ENCODE peak calls at places on chromosomes 16 and 17, in eight cellular contexts. B, N, I, J, C, M, E and G are unnamed samples.
A peak's percentile ranks its signal among the peaks of the same experiment; 100 is the strongest.

GRCh38 chr17:76667786-76668453 is 24.4 kb upstream of the ST6GALNAC1 start:
- DNase-seq in B (no peak), N (no peak), I (no peak), J (peak; percentile 45), C (no peak), M (no peak), E (no peak), G (no peak)

GRCh38 chr16:10552998-10553491 is 27.4 kb downstream of the EMP2 start:
- DNase-seq in B (no peak), N (peak; percentile 31), I (no peak), J (no peak), C (peak; percentile 64), M (no peak), E (peak; percentile 72), G (no peak)

GRCh38 chr17:59846391-59847165 is 46.2 kb downstream of the TUBD1 start:
- DNase-seq in B (peak; percentile 94), N (peak; percentile 34), I (peak; percentile 66), J (peak; percentile 87), C (peak; percentile 41), M (peak; percentile 91), E (no peak), G (peak; percentile 56)

GRCh38 chr16:87736003-87736382 is 29.8 kb downstream of the KLHDC4 start:
- DNase-seq in B (no peak), N (no peak), I (no peak), J (no peak), C (no peak), M (no peak), E (no peak), G (no peak)

GRCh38 chr16:87598431-87598830 is 3.9 kb upstream of the JPH3 start:
- DNase-seq in B (no peak), N (no peak), I (no peak), J (no peak), C (no peak), M (no peak), E (no peak), G (no peak)

GRCh38 chr16:59202463-59202862 is 468.3 kb upstream of the GOT2 start:
- DNase-seq in B (no peak), N (no peak), I (no peak), J (no peak), C (no peak), M (no peak), E (no peak), G (no peak)

GRCh38 chr16:73483934-73484712 is 436.2 kb upstream of the ZFHX3 start:
- DNase-seq in B (no peak), N (no peak), I (no peak), J (no peak), C (no peak), M (no peak), E (no peak), G (no peak)

GRCh38 chr17:21005803-21006202 is 37.0 kb downstream of the USP22 start:
- DNase-seq in B (no peak), N (no peak), I (no peak), J (no peak), C (no peak), M (no peak), E (no peak), G (no peak)

GRCh38 chr17:17511971-17512858 is 16.0 kb upstream of the RASD1 start:
- DNase-seq in B (no peak), N (no peak), I (peak; percentile 75), J (peak; percentile 88), C (peak; percentile 9), M (peak; percentile 47), E (peak; percentile 28), G (no peak)

GRCh38 chr16:6377956-6378355 is 954.7 kb upstream of the RBFOX1 start:
- DNase-seq in B (no peak), N (no peak), I (no peak), J (no peak), C (no peak), M (no peak), E (no peak), G (no peak)

GRCh38 chr17:49260011-49260921 is 29.7 kb upstream of the PHOSPHO1 start:
- DNase-seq in B (peak; percentile 84), N (peak; percentile 35), I (peak; percentile 92), J (peak; percentile 86), C (peak; percentile 68), M (peak; percentile 45), E (peak; percentile 90), G (peak; percentile 25)

GRCh38 chr16:12094537-12095265 is 118.2 kb downstream of the SNX29 start:
- DNase-seq in B (no peak), N (no peak), I (no peak), J (no peak), C (no peak), M (no peak), E (no peak), G (no peak)

GRCh38 chr16:71778780-71779179 is 29.9 kb downstream of the AP1G1 start:
- DNase-seq in B (no peak), N (no peak), I (no peak), J (no peak), C (no peak), M (no peak), E (no peak), G (no peak)
- H3K36me3 ChIP-seq in B (peaks cover 2% of the 10 kb centered on the region), N (peaks cover 12% of the 10 kb centered on the region), I (peaks cover 37% of the 10 kb centered on the region), J (peaks cover 3% of the 10 kb centered on the region), C (peaks cover 26% of the 10 kb centered on the region), M (no peaks in the 10 kb centered on the region), E (peaks cover 62% of the 10 kb centered on the region), G (no peaks in the 10 kb centered on the region)

DNA sequence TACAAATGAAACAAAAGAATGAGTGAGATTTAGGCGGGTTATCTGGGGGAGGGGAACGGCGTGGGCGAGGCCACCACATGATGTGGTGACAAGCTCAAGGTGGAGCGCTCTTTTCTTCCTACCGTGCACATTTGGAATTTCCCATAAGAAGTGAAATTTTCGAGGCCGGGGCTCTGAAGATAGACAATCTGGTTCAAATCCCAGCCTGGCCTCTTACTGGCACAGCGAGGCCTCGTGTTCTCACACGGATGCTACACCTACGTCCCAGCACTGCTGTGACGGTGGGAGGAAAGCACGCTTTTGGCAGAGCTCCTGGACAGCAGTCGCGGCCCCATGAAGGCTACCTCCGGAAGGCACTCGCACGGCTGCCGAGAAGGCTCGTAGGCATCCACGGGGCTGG is 25.2 kb downstream of the ZDHHC7 start:
- DNase-seq in B (no peak), N (no peak), I (no peak), J (no peak), C (no peak), M (no peak), E (no peak), G (no peak)
- H3K36me3 ChIP-seq in B (peaks cover 23% of the 10 kb centered on the region), N (peaks cover 52% of the 10 kb centered on the region), I (peaks cover 65% of the 10 kb centered on the region), J (peaks cover 14% of the 10 kb centered on the region), C (peaks cover 76% of the 10 kb centered on the region), M (no peaks in the 10 kb centered on the region), E (peaks cover 89% of the 10 kb centered on the region), G (peaks cover 18% of the 10 kb centered on the region)

DNA sequence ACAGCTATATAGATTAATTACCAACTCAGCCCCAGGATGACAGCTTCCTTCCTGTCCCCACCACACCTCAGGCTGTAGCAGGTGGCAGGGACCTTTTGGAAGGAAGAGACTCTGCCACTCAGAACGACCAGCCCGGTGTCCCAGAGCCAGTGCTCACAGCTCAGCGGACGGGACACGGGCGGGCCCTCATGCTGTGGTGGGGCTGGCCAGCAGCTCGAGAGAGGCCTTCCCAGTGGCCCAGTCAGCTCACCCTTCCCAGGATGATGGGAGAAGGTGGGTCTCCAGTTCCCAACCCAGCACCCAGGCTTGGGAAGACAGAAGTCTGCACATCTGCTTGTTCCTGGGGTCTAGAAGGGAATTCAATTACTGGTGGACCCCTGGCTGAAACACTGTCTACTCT is 10.5 kb downstream of the NUDT16L1 start:
- DNase-seq in B (no peak), N (no peak), I (no peak), J (no peak), C (no peak), M (no peak), E (no peak), G (no peak)
- H3K36me3 ChIP-seq in B (peaks cover 8% of the 10 kb centered on the region), N (peaks cover 23% of the 10 kb centered on the region), I (peaks cover 58% of the 10 kb centered on the region), J (peaks cover 38% of the 10 kb centered on the region), C (peaks cover 75% of the 10 kb centered on the region), M (no peaks in the 10 kb centered on the region), E (peaks cover 93% of the 10 kb centered on the region), G (peaks cover 10% of the 10 kb centered on the region)

GRCh38 chr16:71473891-71474290 is 11.8 kb upstream of the ZNF23 start:
- DNase-seq in B (peak; percentile 71), N (no peak), I (no peak), J (no peak), C (no peak), M (no peak), E (no peak), G (no peak)

GRCh38 chr16:71472041-71472440 is 10.0 kb upstream of the ZNF23 start:
- DNase-seq in B (no peak), N (no peak), I (peak; percentile 23), J (no peak), C (no peak), M (no peak), E (no peak), G (no peak)

GRCh38 chr16:71479420-71479819 is 9.7 kb downstream of the ZNF19 start:
- DNase-seq in B (no peak), N (no peak), I (peak; percentile 4), J (peak; percentile 66), C (no peak), M (no peak), E (no peak), G (no peak)

GRCh38 chr16:71474864-71475263 is 12.8 kb upstream of the ZNF23 start:
- DNase-seq in B (peak; percentile 90), N (no peak), I (peak; percentile 67), J (peak; percentile 47), C (no peak), M (no peak), E (no peak), G (no peak)

DNA sequence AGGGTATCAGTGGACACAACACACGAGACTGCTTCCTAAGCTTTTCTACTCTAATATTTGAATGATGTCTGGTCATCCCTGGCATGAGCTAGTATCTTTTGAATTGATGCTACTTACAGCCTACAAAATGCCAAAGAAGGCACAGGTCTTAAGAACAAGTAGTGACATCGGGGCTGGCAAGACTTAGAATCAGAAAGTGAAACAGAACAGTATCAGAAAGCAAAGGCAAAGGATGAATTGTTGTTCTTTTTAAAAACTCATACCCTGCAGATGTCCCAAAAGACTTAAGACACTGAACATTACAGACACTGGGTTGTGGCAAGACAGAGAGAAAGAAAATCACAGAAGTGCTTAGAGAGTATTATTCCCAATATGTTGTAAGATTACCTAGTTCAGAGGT is 12.7 kb downstream of the ZNF19 start:
- DNase-seq in B (no peak), N (no peak), I (no peak), J (no peak), C (no peak), M (no peak), E (no peak), G (no peak)
- H3K36me3 ChIP-seq in B (peaks cover 10% of the 10 kb centered on the region), N (no peaks in the 10 kb centered on the region), I (peaks cover 42% of the 10 kb centered on the region), J (peaks cover 9% of the 10 kb centered on the region), C (peaks cover 51% of the 10 kb centered on the region), M (no peaks in the 10 kb centered on the region), E (peaks cover 52% of the 10 kb centered on the region), G (no peaks in the 10 kb centered on the region)